ENCODE peak calls at places on chromosomes 12 and 14, in four cellular contexts. R, K, F and X are unnamed samples.

GRCh38 chr12:123064356-123064755 is 83.9 kb downstream of the ARL6IP4 start:
- DNase-seq in R (no peak), K (no peak), F (no peak), X (no peak)

GRCh38 chr12:92814584-92814983 is 111.8 kb downstream of the PLEKHG7 start:
- DNase-seq in R (no peak), K (no peak), F (no peak), X (no peak)

GRCh38 chr14:68705741-68706283 is 87.1 kb downstream of the ZFP36L1 start:
- DNase-seq in R (no peak), K (no peak), F (no peak), X (peak; percentile 39)

GRCh38 chr12:3014641-3015040 is 55.4 kb downstream of the TEAD4 start:
- DNase-seq in R (no peak), K (no peak), F (no peak), X (no peak)

GRCh38 chr14:58082011-58082410 is 70.0 kb downstream of the ARMH4 start:
- DNase-seq in R (no peak), K (no peak), F (peak; percentile 40), X (no peak)

GRCh38 chr12:52873513-52873831 is 24.7 kb upstream of the KRT78 start:
- DNase-seq in R (no peak), K (no peak), F (no peak), X (no peak)

GRCh38 chr12:80178846-80179245 is 79.5 kb downstream of the OTOGL start:
- DNase-seq in R (no peak), K (peak; percentile 20), F (no peak), X (no peak)

GRCh38 chr12:111868676-111869588 is 26.9 kb downstream of the MAPKAPK5 start:
- DNase-seq in R (no peak), K (no peak), F (no peak), X (no peak)

GRCh38 chr14:35988972-35989690 is 163.0 kb downstream of the BRMS1L start:
- DNase-seq in R (no peak), K (no peak), F (no peak), X (peak; percentile 19)

GRCh38 chr12:3115078-3115477 is 37.9 kb downstream of the TSPAN9 start:
- DNase-seq in R (no peak), K (no peak), F (no peak), X (no peak)